ENCODE peak calls at places on chromosome 19, in seven cellular contexts. One of them, this sample, is unnamed.

GRCh38 chr19:22595918-22596341 is 38.2 kb upstream of the ZNF492 start:
- DNase-seq in CD4-positive, alpha-beta T cell: no peak
- DNase-seq in Caki2: no peak
- DNase-seq in stimulated activated naive CD8-positive, alpha-beta T cell treated with anti-CD3 and anti-CD28 coated beads, Interleukin-15, amount 100 ng/mL, for 72 hours: no peak
- DNase-seq in nephron progenitor cell: no peak
- DNase-seq in fibroblast of lung: no peak
- DNase-seq in testis: peak; percentile 86
- DNase-seq in this sample: peak; percentile 29

GRCh38 chr19:41206926-41207750 is 11.9 kb upstream of the AXL start:
- DNase-seq in testis: peak; percentile 46
- DNase-seq in CD4-positive, alpha-beta T cell: no peak
- DNase-seq in fibroblast of lung: peak; percentile 62
- DNase-seq in Caki2: no peak
- DNase-seq in stimulated activated naive CD8-positive, alpha-beta T cell treated with anti-CD3 and anti-CD28 coated beads, Interleukin-15, amount 100 ng/mL, for 72 hours: no peak
- DNase-seq in nephron progenitor cell: no peak
- DNase-seq in this sample: no peak

GRCh38 chr19:37303591-37304171 is 67.2 kb upstream of the ZNF527 start:
- DNase-seq in nephron progenitor cell: no peak
- DNase-seq in CD4-positive, alpha-beta T cell: no peak
- DNase-seq in fibroblast of lung: peak; percentile 4
- DNase-seq in testis: no peak
- DNase-seq in stimulated activated naive CD8-positive, alpha-beta T cell treated with anti-CD3 and anti-CD28 coated beads, Interleukin-15, amount 100 ng/mL, for 72 hours: no peak
- DNase-seq in Caki2: no peak
- DNase-seq in this sample: peak; percentile 57

GRCh38 chr19:32718286-32718685 is 1.3 kb upstream of the TDRD12 start:
- DNase-seq in testis: no peak
- DNase-seq in stimulated activated naive CD8-positive, alpha-beta T cell treated with anti-CD3 and anti-CD28 coated beads, Interleukin-15, amount 100 ng/mL, for 72 hours: no peak
- DNase-seq in nephron progenitor cell: no peak
- DNase-seq in CD4-positive, alpha-beta T cell: no peak
- DNase-seq in fibroblast of lung: no peak
- DNase-seq in Caki2: no peak
- DNase-seq in this sample: no peak

GRCh38 chr19:28396259-28396940 is 816.6 kb downstream of the UQCRFS1 start:
- DNase-seq in testis: peak; percentile 33
- DNase-seq in Caki2: no peak
- DNase-seq in stimulated activated naive CD8-positive, alpha-beta T cell treated with anti-CD3 and anti-CD28 coated beads, Interleukin-15, amount 100 ng/mL, for 72 hours: no peak
- DNase-seq in nephron progenitor cell: no peak
- DNase-seq in fibroblast of lung: no peak
- DNase-seq in CD4-positive, alpha-beta T cell: no peak
- DNase-seq in this sample: no peak

GRCh38 chr19:39238209-39238608 is 6.6 kb downstream of the IFNL3 start:
- DNase-seq in CD4-positive, alpha-beta T cell: no peak
- DNase-seq in stimulated activated naive CD8-positive, alpha-beta T cell treated with anti-CD3 and anti-CD28 coated beads, Interleukin-15, amount 100 ng/mL, for 72 hours: no peak
- DNase-seq in nephron progenitor cell: no peak
- DNase-seq in Caki2: no peak
- DNase-seq in testis: no peak
- DNase-seq in fibroblast of lung: no peak
- DNase-seq in this sample: no peak

GRCh38 chr19:7975037-7975436 is 30.4 kb downstream of the ELAVL1 start:
- DNase-seq in Caki2: no peak
- DNase-seq in nephron progenitor cell: no peak
- DNase-seq in testis: no peak
- DNase-seq in CD4-positive, alpha-beta T cell: no peak
- DNase-seq in fibroblast of lung: no peak
- DNase-seq in stimulated activated naive CD8-positive, alpha-beta T cell treated with anti-CD3 and anti-CD28 coated beads, Interleukin-15, amount 100 ng/mL, for 72 hours: no peak
- DNase-seq in this sample: no peak

GRCh38 chr19:6258812-6259311 is 20.9 kb downstream of the MLLT1 start:
- DNase-seq in nephron progenitor cell: no peak
- DNase-seq in testis: no peak
- DNase-seq in CD4-positive, alpha-beta T cell: no peak
- DNase-seq in Caki2: no peak
- DNase-seq in stimulated activated naive CD8-positive, alpha-beta T cell treated with anti-CD3 and anti-CD28 coated beads, Interleukin-15, amount 100 ng/mL, for 72 hours: no peak
- DNase-seq in fibroblast of lung: no peak
- DNase-seq in this sample: no peak

GRCh38 chr19:4057913-4058695 is 8.6 kb downstream of the ZBTB7A start:
- DNase-seq in nephron progenitor cell: no peak
- DNase-seq in CD4-positive, alpha-beta T cell: no peak
- DNase-seq in stimulated activated naive CD8-positive, alpha-beta T cell treated with anti-CD3 and anti-CD28 coated beads, Interleukin-15, amount 100 ng/mL, for 72 hours: no peak
- DNase-seq in testis: peak; percentile 61
- DNase-seq in fibroblast of lung: peak; percentile 93
- DNase-seq in Caki2: peak; percentile 69
- DNase-seq in this sample: no peak

GRCh38 chr19:8486661-8487136 is 15.7 kb downstream of the PRAM1 start:
- DNase-seq in testis: no peak
- DNase-seq in CD4-positive, alpha-beta T cell: no peak
- DNase-seq in nephron progenitor cell: no peak
- DNase-seq in fibroblast of lung: no peak
- DNase-seq in Caki2: no peak
- DNase-seq in stimulated activated naive CD8-positive, alpha-beta T cell treated with anti-CD3 and anti-CD28 coated beads, Interleukin-15, amount 100 ng/mL, for 72 hours: no peak
- DNase-seq in this sample: no peak

This sample was measured in frontal cortex.